ENCODE peak calls at places on chromosomes 16 and 17, in five cellular contexts. B is fibroblast of mammary gland, H is prostate gland, S is mucosa of descending colon, K is lower lobe of right lung. C is an unnamed sample.

GRCh38 chr16:35506018-35506897 is 2046.8 kb downstream of the TP53TG3F start:
- DNase-seq in B (no peak), H (no peak), S (no peak), K (no peak), C (no peak)

GRCh38 chr17:31858647-31859486 is at the start of gene COPRS:
- DNase-seq in B (peak), H (peak), S (peak), K (peak), C (peak)

GRCh38 chr16:23508589-23509440 is 1.5 kb downstream of the GGA2 start:
- DNase-seq in B (peak), H (no peak), S (peak), K (no peak), C (peak)

GRCh38 chr17:1024076-1024475 is 27.1 kb downstream of the TIMM22 start:
- DNase-seq in B (no peak), H (no peak), S (no peak), K (no peak), C (no peak)

GRCh38 chr16:1003551-1004347 is 22.2 kb downstream of the SOX8 start:
- DNase-seq in B (peak), H (no peak), S (no peak), K (no peak), C (no peak)

GRCh38 chr17:28970879-28971278 is 19.6 kb upstream of the PHF12 start:
- DNase-seq in B (no peak), H (peak), S (no peak), K (no peak), C (no peak)

GRCh38 chr17:79918581-79919163 is 79.4 kb upstream of the CBX4 start:
- DNase-seq in B (no peak), H (no peak), S (no peak), K (no peak), C (no peak)

GRCh38 chr16:67357561-67357960 is 30.9 kb downstream of the LRRC36 start:
- DNase-seq in B (no peak), H (no peak), S (no peak), K (no peak), C (peak)

GRCh38 chr17:68480885-68481284 is 23.6 kb upstream of the WIPI1 start:
- DNase-seq in B (no peak), H (no peak), S (no peak), K (no peak), C (no peak)

GRCh38 chr17:39927928-39928867 is 666 bp downstream of the LRRC3C start:
- DNase-seq in B (no peak), H (peak), S (peak), K (peak), C (peak)

GRCh38 chr16:21566891-21567414 is 32.4 kb upstream of the METTL9 start:
- DNase-seq in B (no peak), H (no peak), S (no peak), K (no peak), C (no peak)

GRCh38 chr16:21565816-21566669 is 33.3 kb upstream of the METTL9 start:
- DNase-seq in B (no peak), H (no peak), S (no peak), K (no peak), C (no peak)

GRCh38 chr16:21568502-21569189 is 30.7 kb upstream of the METTL9 start:
- DNase-seq in B (no peak), H (no peak), S (no peak), K (no peak), C (no peak)

GRCh38 chr16:21560462-21560861 is 38.9 kb upstream of the METTL9 start:
- DNase-seq in B (no peak), H (no peak), S (no peak), K (no peak), C (no peak)

GRCh38 chr16:21563676-21564075 is 35.7 kb upstream of the METTL9 start:
- DNase-seq in B (no peak), H (no peak), S (no peak), K (peak), C (no peak)
- TF ChIP-seq CTCF in B (no peak), H (no peak), S (no peak), K (no peak), C (no peak)

GRCh38 chr17:61410100-61410551 is 10.5 kb downstream of the TBX2 start:
- DNase-seq in B (no peak), H (no peak), S (no peak), K (peak), C (no peak)
- H3K4me3 ChIP-seq in B (peak), H (peak), S (no peak), K (peak), C (no peak)

GRCh38 chr17:4554997-4555799 is at the start of gene MYBBP1A:
- DNase-seq in B (peak), H (peak), S (peak), K (peak), C (peak)
- TF ChIP-seq CTCF in B (no peak), H (no peak), S (no peak), K (peak), C (peak)

GRCh38 chr16:84818989-84819643 is 669 bp upstream of the CRISPLD2 start:
- DNase-seq in B (no peak), H (no peak), S (no peak), K (no peak), C (no peak)
- H3K4me3 ChIP-seq in B (peak), H (peak), S (no peak), K (peak), C (no peak)

GRCh38 chr16:88784856-88785105 is 239 bp downstream of the PIEZO1 start:
- DNase-seq in B (no peak), H (no peak), S (no peak), K (no peak), C (no peak)

GRCh38 chr16:88785106-88785924 is at the start of gene PIEZO1:
- DNase-seq in B (no peak), H (peak), S (peak), K (peak), C (peak)

GRCh38 chr16:88784074-88784855 is 755 bp downstream of the PIEZO1 start:
- DNase-seq in B (peak), H (peak), S (peak), K (peak), C (peak)

GRCh38 chr16:88782454-88783390 is 2.3 kb downstream of the PIEZO1 start:
- DNase-seq in B (peak), H (no peak), S (no peak), K (peak), C (no peak)

DNA sequence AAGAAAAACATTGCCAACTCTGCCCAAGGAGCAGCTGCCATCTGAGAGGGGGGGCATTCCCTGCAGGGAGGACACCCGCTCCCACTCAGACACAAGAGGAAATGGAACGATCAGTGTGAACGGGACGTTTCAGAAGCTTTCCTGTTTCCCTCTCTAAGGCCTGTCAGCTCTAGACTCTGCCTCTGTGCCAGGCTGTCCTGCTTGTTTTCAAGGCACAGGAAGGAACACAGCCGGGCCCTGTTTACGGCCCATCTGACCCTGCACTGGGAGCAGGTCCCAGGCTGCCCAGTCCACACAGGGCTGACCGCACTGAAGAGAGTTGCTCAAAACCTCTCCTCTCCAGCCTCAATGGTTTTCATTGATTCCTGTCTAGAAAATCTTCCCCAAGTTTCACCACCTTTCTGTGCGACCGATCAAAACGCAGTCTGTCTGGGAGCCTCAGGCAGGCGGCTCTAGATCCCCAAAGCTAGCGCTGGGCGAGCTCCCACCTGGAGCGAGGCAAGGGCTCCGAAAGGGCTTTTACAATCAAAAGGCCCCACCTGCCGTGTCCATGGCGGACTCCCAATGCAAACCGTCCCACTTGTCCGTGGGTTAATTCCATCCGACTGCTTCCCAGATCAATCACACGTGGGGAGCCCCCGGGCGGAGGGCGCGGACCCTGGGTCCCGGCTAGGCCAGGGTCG is 1.5 kb downstream of the PIEZO1 start:
- DNase-seq in B (no peak), H (peak), S (peak), K (peak), C (peak)
- TF ChIP-seq CTCF in B (no peak), H (no peak), S (no peak), K (no peak), C (no peak)

GRCh38 chr17:16419074-16419928 is 3.9 kb downstream of the TRPV2 start:
- DNase-seq in B (peak), H (no peak), S (no peak), K (no peak), C (peak)
- H3K4me3 ChIP-seq in B (peak), H (no peak), S (no peak), K (no peak), C (no peak)

GRCh38 chr16:11843206-11843605 is 8.1 kb downstream of the RSL1D1 start:
- DNase-seq in B (no peak), H (no peak), S (no peak), K (no peak), C (no peak)

GRCh38 chr16:11841026-11841425 is 10.3 kb downstream of the RSL1D1 start:
- DNase-seq in B (no peak), H (no peak), S (no peak), K (no peak), C (no peak)

GRCh38 chr16:11844499-11844898 is 6.8 kb downstream of the RSL1D1 start:
- DNase-seq in B (no peak), H (no peak), S (no peak), K (no peak), C (no peak)

GRCh38 chr16:11848842-11849241 is 2.5 kb downstream of the RSL1D1 start:
- DNase-seq in B (peak), H (no peak), S (no peak), K (no peak), C (no peak)

DNA sequence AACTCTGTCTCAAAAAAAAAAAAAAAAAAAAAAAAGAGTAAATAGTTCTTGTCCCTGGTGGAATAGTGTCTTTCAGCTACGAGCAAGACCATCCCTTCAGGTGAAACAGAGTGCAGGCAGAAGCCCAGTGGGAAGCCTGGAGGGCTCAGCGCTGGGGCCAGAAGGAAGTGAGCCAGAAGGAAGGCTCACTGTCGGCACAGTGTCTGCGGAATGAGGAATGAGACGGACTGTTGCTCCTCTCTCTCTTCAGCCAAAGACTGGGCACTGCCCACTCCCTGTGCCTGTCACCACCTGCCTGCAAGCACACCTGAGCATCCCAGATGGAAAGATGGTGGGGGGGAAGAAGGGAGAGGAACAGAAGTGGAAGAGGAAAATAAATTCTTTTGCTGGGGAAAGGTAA is 7.5 kb downstream of the RSL1D1 start:
- DNase-seq in B (no peak), H (no peak), S (no peak), K (no peak), C (no peak)
- TF ChIP-seq CTCF in B (no peak), H (no peak), S (no peak), K (no peak), C (no peak)

DNA sequence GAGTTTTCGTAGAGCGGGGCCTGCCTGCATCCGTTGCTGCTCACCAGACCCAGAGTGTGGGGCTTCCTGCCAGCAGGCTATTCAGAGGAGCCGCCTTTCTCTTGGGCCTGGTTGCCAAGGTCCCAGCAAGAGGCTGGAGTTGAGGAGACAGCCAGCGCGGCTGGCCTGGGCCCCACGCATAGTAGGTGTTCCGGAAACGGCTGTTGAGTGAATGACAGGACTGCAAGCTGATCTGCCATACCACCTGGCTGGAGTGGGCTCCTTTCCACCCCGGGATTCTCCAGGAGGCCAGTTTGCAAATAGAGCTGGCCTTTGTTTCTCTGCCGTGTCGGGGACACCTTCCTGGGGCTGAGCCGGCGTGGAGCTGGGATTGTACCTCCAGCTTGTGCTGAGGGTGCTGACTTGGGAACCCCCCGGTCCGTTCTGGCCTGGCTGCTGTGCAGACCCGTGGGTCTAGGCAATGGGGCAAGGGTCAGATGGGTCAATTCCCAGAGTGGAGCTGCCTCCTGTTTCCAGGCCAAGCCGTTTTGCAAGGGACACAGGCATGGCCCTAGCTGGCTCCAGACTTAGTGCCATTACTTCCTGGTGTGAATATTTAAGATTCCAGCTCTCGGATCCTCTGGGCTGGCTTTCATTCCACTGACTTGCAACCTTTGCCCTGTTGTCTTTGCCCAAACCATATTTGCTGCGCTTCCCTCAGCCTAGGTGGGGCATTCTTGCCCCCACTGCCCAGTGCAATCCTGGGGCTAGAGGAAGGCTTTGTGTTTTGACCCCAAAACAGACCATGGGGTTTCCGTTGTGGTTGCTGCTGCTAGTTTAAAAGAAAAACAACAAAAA is 68.8 kb downstream of the CMIP start:
- DNase-seq in B (peak), H (no peak), S (no peak), K (no peak), C (peak)
- H3K4me3 ChIP-seq in B (no peak), H (no peak), S (no peak), K (no peak), C (no peak)

GRCh38 chr16:77406680-77407079 is 28.2 kb downstream of the ADAMTS18 start:
- DNase-seq in B (peak), H (no peak), S (no peak), K (no peak), C (no peak)
- TF ChIP-seq CTCF in B (peak), H (no peak), S (no peak), K (no peak), C (no peak)

GRCh38 chr17:74356640-74357465 is 4.8 kb downstream of the BTBD17 start:
- DNase-seq in B (no peak), H (no peak), S (no peak), K (no peak), C (peak)

GRCh38 chr17:74355065-74355464 is 6.6 kb downstream of the BTBD17 start:
- DNase-seq in B (no peak), H (no peak), S (no peak), K (no peak), C (no peak)

GRCh38 chr17:74358696-74359095 is 3.0 kb downstream of the BTBD17 start:
- DNase-seq in B (no peak), H (no peak), S (no peak), K (no peak), C (no peak)

GRCh38 chr17:74359916-74360315 is 1.8 kb downstream of the BTBD17 start:
- DNase-seq in B (no peak), H (no peak), S (no peak), K (no peak), C (no peak)

GRCh38 chr17:74357466-74357809 is 4.2 kb downstream of the BTBD17 start:
- DNase-seq in B (no peak), H (no peak), S (no peak), K (no peak), C (no peak)
- H3K4me3 ChIP-seq in B (no peak), H (no peak), S (no peak), K (peak), C (no peak)